ENCODE peak calls at places on chromosomes 4 and X, in eight cellular contexts. Y is astrocyte, B is ascending aorta, R is dorsolateral prefrontal cortex, F is heart left ventricle, I is GM06990, D is gastrocnemius medialis, L is IMR-90. J is an unnamed sample.

GRCh38 chr4:74800310-74800709 is 6.0 kb upstream of the BTC start:
- DNase-seq in B (no peak), F (no peak), Y (no peak), D (no peak), L (no peak), R (no peak), I (no peak), J (no peak)

GRCh38 chr4:147453561-147454141 is 27.2 kb upstream of the EDNRA start:
- DNase-seq in B (no peak), Y (peak; percentile 25), D (no peak), L (peak; percentile 44), F (no peak), I (no peak), R (no peak), J (no peak)

GRCh38 chr4:125389713-125390112 is 75.0 kb downstream of the FAT4 start:
- DNase-seq in Y (peak; percentile 98), L (peak; percentile 96), F (no peak), R (no peak), D (no peak), B (no peak), I (no peak), J (peak; percentile 88)

GRCh38 chrX:21926527-21927278 is 13.8 kb upstream of the SMS start:
- DNase-seq in I (peak; percentile 24), F (no peak), D (no peak), R (no peak), Y (peak; percentile 95), B (no peak), L (peak; percentile 99), J (peak; percentile 80)

GRCh38 chrX:30627818-30628652 is 25.2 kb upstream of the GK start:
- DNase-seq in B (no peak), I (no peak), L (no peak), D (no peak), F (no peak), R (no peak), Y (no peak), J (no peak)

GRCh38 chr4:48109413-48110263 is 24.4 kb downstream of the TXK start:
- DNase-seq in L (peak; percentile 40), D (no peak), I (no peak), R (no peak), Y (peak; percentile 23), F (no peak), B (no peak), J (no peak)

GRCh38 chr4:10135252-10135651 is 18.7 kb upstream of the WDR1 start:
- DNase-seq in B (no peak), R (no peak), D (no peak), I (no peak), Y (no peak), L (no peak), F (peak; percentile 38), J (no peak)

GRCh38 chrX:87409113-87409841 is 108.3 kb upstream of the KLHL4 start:
- DNase-seq in R (no peak), L (peak; percentile 24), I (no peak), B (peak; percentile 46), Y (peak; percentile 90), D (no peak), F (peak; percentile 46), J (no peak)

GRCh38 chrX:499870-500364 is 113.2 kb upstream of the PPP2R3B start:
- DNase-seq in R (no peak), L (no peak), D (no peak), F (no peak), B (no peak), I (no peak), Y (no peak), J (no peak)

GRCh38 chr4:120754590-120754989 is 167.9 kb downstream of the PRDM5 start:
- DNase-seq in B (no peak), F (peak; percentile 76), R (no peak), D (no peak), L (no peak), I (no peak), Y (no peak), J (no peak)

GRCh38 chr4:112862318-112862674 is 187.2 kb upstream of the ANK2 start:
- DNase-seq in D (no peak), Y (no peak), B (no peak), F (no peak), I (no peak), L (no peak), R (no peak), J (peak; percentile 34)

GRCh38 chr4:112860731-112861377 is 188.6 kb upstream of the ANK2 start:
- DNase-seq in B (no peak), D (no peak), I (no peak), L (no peak), F (no peak), R (no peak), Y (no peak), J (no peak)

GRCh38 chr4:112858751-112859150 is 190.7 kb upstream of the ANK2 start:
- DNase-seq in L (no peak), B (no peak), R (no peak), I (no peak), D (no peak), F (no peak), Y (no peak), J (no peak)

GRCh38 chr4:112859456-112860184 is 189.8 kb upstream of the ANK2 start:
- DNase-seq in B (no peak), R (no peak), D (no peak), L (no peak), F (no peak), Y (no peak), I (no peak), J (no peak)

GRCh38 chr4:112861378-112862317 is 187.8 kb upstream of the ANK2 start:
- DNase-seq in R (no peak), L (no peak), F (no peak), B (no peak), I (no peak), Y (no peak), D (no peak), J (no peak)
- H3K4me3 ChIP-seq in R (peak overlapping the region; percentile 18), L (no peak overlapping the region), F (no peak overlapping the region), B (no peak overlapping the region), I (no peak overlapping the region), Y (no peak overlapping the region), D (no peak overlapping the region), J (no peak overlapping the region)

DNA sequence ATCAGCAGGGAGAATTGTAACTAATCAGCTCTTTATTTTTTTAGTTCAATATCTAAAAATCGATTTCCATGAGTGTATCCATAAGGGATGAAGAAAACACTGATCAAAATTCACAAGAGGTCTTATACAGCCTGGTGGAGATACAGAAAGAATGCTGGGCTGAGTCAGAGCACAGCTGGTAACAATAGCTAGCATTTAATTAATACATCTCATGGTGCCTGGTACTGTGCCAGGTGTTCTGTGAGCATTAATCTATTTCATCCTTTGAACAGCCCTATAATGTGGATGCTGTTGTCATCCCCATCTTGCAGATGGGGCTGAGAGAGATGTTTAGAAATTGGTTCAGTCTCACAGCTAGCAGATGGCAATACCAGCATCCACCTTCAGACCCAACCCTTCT is 250.9 kb upstream of the RPS6KA3 start:
- DNase-seq in I (no peak), Y (peak; percentile 65), L (peak; percentile 38), F (no peak), R (no peak), B (no peak), D (no peak), J (no peak)
- H3K27me3 ChIP-seq in I (no peaks in the 10 kb centered on the region), Y (no peaks in the 10 kb centered on the region), L (no peaks in the 10 kb centered on the region), F (no peaks in the 10 kb centered on the region), R (no peaks in the 10 kb centered on the region), B (no peaks in the 10 kb centered on the region), D (no peaks in the 10 kb centered on the region), J (no peaks in the 10 kb centered on the region)

DNA sequence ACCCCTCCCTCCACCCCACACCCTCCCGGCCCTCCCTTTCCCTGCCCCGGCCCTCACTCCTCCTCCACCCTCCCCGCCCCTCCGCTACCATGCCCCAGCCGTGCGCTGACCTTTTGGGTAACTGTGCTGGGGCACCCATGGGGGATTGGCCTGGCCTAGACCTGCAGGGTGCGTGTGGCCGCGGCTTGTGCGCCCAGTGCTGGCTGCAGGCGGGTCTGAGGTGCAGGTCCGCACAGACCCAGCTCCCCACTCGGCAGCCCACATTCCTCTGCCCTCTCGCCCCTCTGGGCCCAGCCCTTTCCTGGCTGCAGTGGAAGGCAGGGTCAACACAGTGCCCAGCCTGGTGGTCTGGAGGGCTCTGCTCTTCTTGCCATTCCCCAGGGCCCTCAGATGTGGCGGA is 24.7 kb downstream of the FGFRL1 start:
- DNase-seq in B (no peak), F (no peak), D (no peak), Y (no peak), R (no peak), L (no peak), I (no peak), J (no peak)
- TF ChIP-seq CTCF in B (no peak), F (no peak), D (no peak), Y (no peak), R (no peak), L (no peak), I (no peak), J (no peak)

GRCh38 chr4:169184686-169185085 is 86.1 kb downstream of the SH3RF1 start:
- DNase-seq in R (no peak), Y (no peak), F (no peak), D (no peak), B (no peak), L (no peak), I (no peak), J (no peak)

GRCh38 chr4:169184236-169184635 is 86.5 kb downstream of the SH3RF1 start:
- DNase-seq in L (peak; percentile 46), B (no peak), F (no peak), Y (peak; percentile 31), R (no peak), I (no peak), D (no peak), J (no peak)

GRCh38 chr4:169185133-169185956 is 85.4 kb downstream of the SH3RF1 start:
- DNase-seq in B (no peak), I (no peak), R (no peak), L (no peak), F (no peak), Y (no peak), D (no peak), J (no peak)

GRCh38 chr4:169188204-169188603 is 82.6 kb downstream of the SH3RF1 start:
- DNase-seq in R (no peak), B (no peak), I (no peak), D (no peak), F (no peak), L (no peak), Y (no peak), J (no peak)

DNA sequence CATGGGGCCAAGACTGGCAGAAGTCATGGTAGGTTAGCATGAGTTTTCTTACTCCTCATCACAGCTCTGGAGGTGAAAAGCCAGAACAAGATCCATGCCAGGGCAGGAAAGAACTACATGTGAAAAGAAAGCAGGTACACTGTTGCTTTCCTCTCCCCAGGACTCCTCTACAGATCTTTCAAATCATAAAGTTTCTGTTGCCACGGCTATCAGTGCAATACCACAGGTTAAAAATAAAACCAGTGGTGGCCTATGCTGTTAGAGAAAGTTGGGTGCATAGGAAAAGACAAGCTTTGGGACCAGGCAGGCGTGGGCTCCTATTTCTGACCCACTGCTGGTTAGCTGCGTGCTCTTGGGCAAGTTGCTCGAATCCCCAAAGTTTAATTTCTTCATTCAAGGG is 81.4 kb downstream of the SH3RF1 start:
- DNase-seq in R (no peak), L (no peak), B (no peak), I (no peak), F (no peak), D (no peak), Y (no peak), J (no peak)
- H3K4me3 ChIP-seq in R (no peak overlapping the region), L (no peak overlapping the region), B (no peak overlapping the region), I (peak overlapping the region; percentile 42), F (no peak overlapping the region), D (no peak overlapping the region), Y (no peak overlapping the region), J (no peak overlapping the region)